ENCODE peak calls at places on chromosomes 2 and 18, in nine cellular contexts. F, A, E, X, B, H, P, R and S are unnamed samples.

GRCh38 chr2:241606186-241606585 is 30.8 kb downstream of the THAP4 start:
- DNase-seq in R (no peak), P (no peak), B (no peak), X (no peak), H (no peak), F (no peak), E (no peak), A (no peak), S (no peak)

GRCh38 chr2:104867351-104868080 is 13.6 kb downstream of the POU3F3 start:
- DNase-seq in B (no peak), X (no peak), P (no peak), E (no peak), F (peak), A (no peak), R (no peak), H (no peak), S (no peak)

GRCh38 chr2:35989523-35989922 is 366.1 kb upstream of the CRIM1 start:
- DNase-seq in H (no peak), E (no peak), R (no peak), B (no peak), A (no peak), F (peak), X (no peak), P (no peak), S (peak)

GRCh38 chr2:61377046-61377445 is 93.8 kb downstream of the USP34 start:
- DNase-seq in A (no peak), F (no peak), H (no peak), B (no peak), X (no peak), R (no peak), E (no peak), P (no peak), S (no peak)

GRCh38 chr2:221347471-221347870 is 224.6 kb downstream of the EPHA4 start:
- DNase-seq in F (no peak), R (no peak), A (no peak), X (no peak), E (peak), H (no peak), B (peak), P (no peak), S (no peak)

GRCh38 chr2:46389417-46389916 is 89.9 kb upstream of the TMEM247 start:
- DNase-seq in B (no peak), X (no peak), H (peak), R (no peak), P (no peak), F (peak), A (no peak), E (no peak), S (peak)

GRCh38 chr18:55420665-55420964 is 167.4 kb downstream of the TCF4 start:
- DNase-seq in F (no peak), R (no peak), X (no peak), E (no peak), P (no peak), B (no peak), A (no peak), H (no peak), S (no peak)

GRCh38 chr18:5895886-5896740 is 791 bp upstream of the TMEM200C start:
- DNase-seq in E (no peak), B (no peak), F (peak), X (no peak), P (no peak), H (no peak), A (no peak), R (peak), S (no peak)

GRCh38 chr2:64018715-64019082 is 529 bp downstream of the VPS54 start:
- DNase-seq in E (no peak), R (peak), H (peak), X (peak), B (peak), A (peak), F (no peak), P (peak), S (no peak)

GRCh38 chr18:2984703-2985261 is 28.2 kb downstream of the LPIN2 start:
- DNase-seq in H (no peak), P (no peak), R (no peak), E (no peak), F (no peak), X (no peak), A (no peak), B (no peak), S (no peak)

GRCh38 chr2:160694631-160695030 is 201.0 kb upstream of the RBMS1 start:
- DNase-seq in B (no peak), A (no peak), R (no peak), E (no peak), X (no peak), P (no peak), F (no peak), H (no peak), S (no peak)

GRCh38 chr2:19580264-19580663 is 221.8 kb upstream of the OSR1 start:
- DNase-seq in R (no peak), P (no peak), H (peak), A (no peak), X (no peak), E (peak), B (no peak), F (no peak), S (peak)

GRCh38 chr2:236164201-236164982 is 3.8 kb downstream of the GBX2 start:
- DNase-seq in A (no peak), X (no peak), F (peak), E (no peak), R (peak), H (peak), P (no peak), B (no peak), S (no peak)

GRCh38 chr18:31723639-31723997 is 37.1 kb downstream of the SLC25A52 start:
- DNase-seq in H (no peak), A (no peak), B (no peak), X (no peak), R (no peak), E (no peak), P (no peak), F (no peak), S (no peak)

GRCh38 chr2:196487426-196487825 is 152.1 kb upstream of the CCDC150 start:
- DNase-seq in F (no peak), X (no peak), R (no peak), H (no peak), E (no peak), A (no peak), B (peak), P (no peak), S (no peak)

GRCh38 chr2:45938649-45939511 is 287.4 kb downstream of the PRKCE start:
- DNase-seq in F (peak), H (peak), P (no peak), A (no peak), R (peak), B (peak), E (peak), X (no peak), S (peak)

GRCh38 chr2:157333304-157334047 is 7.9 kb upstream of the ERMN start:
- DNase-seq in H (no peak), R (no peak), E (no peak), B (no peak), A (no peak), X (no peak), P (no peak), F (no peak), S (no peak)

GRCh38 chr2:192029089-192029488 is 165.6 kb downstream of the TMEFF2 start:
- DNase-seq in B (no peak), E (peak), R (no peak), X (no peak), P (no peak), F (peak), A (no peak), H (peak), S (peak)

GRCh38 chr18:11672846-11673454 is 16.1 kb upstream of the GNAL start:
- DNase-seq in F (peak), R (no peak), X (no peak), H (no peak), B (no peak), P (no peak), E (no peak), A (no peak), S (no peak)

GRCh38 chr2:119760876-119761275 is 1.2 kb downstream of the PTPN4 start:
- DNase-seq in R (no peak), F (no peak), P (no peak), E (peak), H (peak), B (peak), X (no peak), A (no peak), S (no peak)

GRCh38 chr18:57859314-57859713 is 56.2 kb upstream of the ATP8B1 start:
- DNase-seq in E (no peak), A (no peak), P (no peak), H (peak), B (no peak), F (peak), R (no peak), X (no peak), S (no peak)

GRCh38 chr2:135257383-135258090 is 205.4 kb downstream of the RAB3GAP1 start:
- DNase-seq in A (no peak), H (peak), F (no peak), X (no peak), B (no peak), E (no peak), R (no peak), P (no peak), S (no peak)

GRCh38 chr2:135944625-135945024 is 40.8 kb downstream of the DARS1 start:
- DNase-seq in P (no peak), F (no peak), E (no peak), R (no peak), X (no peak), A (no peak), H (no peak), B (no peak), S (no peak)

GRCh38 chr2:64730551-64731305 is 77.0 kb upstream of the SERTAD2 start:
- DNase-seq in H (peak), X (peak), F (no peak), E (peak), B (peak), P (no peak), R (no peak), A (no peak), S (no peak)

GRCh38 chr2:158993721-158994587 is 25.5 kb downstream of the TANC1 start:
- DNase-seq in X (no peak), F (no peak), B (no peak), H (no peak), A (no peak), E (no peak), R (no peak), P (no peak), S (peak)

GRCh38 chr2:28528206-28528605 is 32.3 kb downstream of the PLB1 start:
- DNase-seq in X (no peak), A (no peak), P (no peak), F (no peak), R (no peak), B (no peak), E (no peak), H (no peak), S (no peak)

GRCh38 chr2:233163486-233164103 is 87.9 kb upstream of the ATG16L1 start:
- DNase-seq in F (no peak), P (no peak), A (no peak), H (no peak), B (no peak), R (no peak), E (no peak), X (no peak), S (no peak)